ENCODE peak calls at places on chromosomes 16 and 17, in four cellular contexts. One of them, this sample, is unnamed.
A peak's percentile ranks its signal among the peaks of the same experiment; 100 is the strongest.

GRCh38 chr16:86823895-86824671 is 245.7 kb downstream of the FOXL1 start:
- DNase-seq in prostate gland: no peak
- DNase-seq in ovary: no peak
- DNase-seq in breast epithelium: no peak
- DNase-seq in this sample: no peak

GRCh38 chr17:72726936-72727335 is 365.6 kb downstream of the SLC39A11 start:
- DNase-seq in ovary: no peak
- DNase-seq in prostate gland: no peak
- DNase-seq in breast epithelium: no peak
- DNase-seq in this sample: no peak

GRCh38 chr16:15811778-15812750 is 44.8 kb downstream of the MYH11 start:
- DNase-seq in prostate gland: peak; percentile 83
- DNase-seq in breast epithelium: no peak
- DNase-seq in ovary: no peak
- DNase-seq in this sample: no peak

GRCh38 chr17:41617698-41618097 is 5.1 kb upstream of the KRT16 start:
- DNase-seq in ovary: no peak
- DNase-seq in breast epithelium: no peak
- DNase-seq in prostate gland: no peak
- DNase-seq in this sample: no peak

GRCh38 chr17:52025231-52025630 is 133.3 kb downstream of the CA10 start:
- DNase-seq in ovary: no peak
- DNase-seq in breast epithelium: no peak
- DNase-seq in prostate gland: no peak
- DNase-seq in this sample: no peak

GRCh38 chr17:17018612-17019429 is 23.4 kb upstream of the MPRIP start:
- DNase-seq in prostate gland: peak; percentile 91
- DNase-seq in breast epithelium: peak; percentile 79
- DNase-seq in ovary: peak; percentile 7
- DNase-seq in this sample: no peak

GRCh38 chr16:70572926-70573270 is 49.3 kb downstream of the SF3B3 start:
- DNase-seq in breast epithelium: no peak
- DNase-seq in prostate gland: no peak
- DNase-seq in ovary: no peak
- DNase-seq in this sample: no peak

GRCh38 chr17:78428025-78428575 is 49.7 kb downstream of the PGS1 start:
- DNase-seq in prostate gland: no peak
- DNase-seq in ovary: no peak
- DNase-seq in breast epithelium: no peak
- DNase-seq in this sample: no peak

GRCh38 chr17:27451906-27452305 is 4.3 kb upstream of the KSR1 start:
- DNase-seq in breast epithelium: no peak
- DNase-seq in prostate gland: no peak
- DNase-seq in ovary: no peak
- DNase-seq in this sample: no peak

GRCh38 chr17:30323262-30323894 is 10.5 kb downstream of the TMIGD1 start:
- DNase-seq in breast epithelium: no peak
- DNase-seq in prostate gland: no peak
- DNase-seq in ovary: no peak
- DNase-seq in this sample: peak; percentile 58

GRCh38 chr17:32741381-32741780 is 135.5 kb downstream of the MYO1D start:
- DNase-seq in breast epithelium: no peak
- DNase-seq in ovary: no peak
- DNase-seq in prostate gland: no peak
- DNase-seq in this sample: no peak

GRCh38 chr16:58508671-58509251 is 6.6 kb upstream of the SETD6 start:
- DNase-seq in breast epithelium: no peak
- DNase-seq in prostate gland: no peak
- DNase-seq in ovary: no peak
- DNase-seq in this sample: no peak

GRCh38 chr17:574061-574460 is 140.6 kb downstream of the VPS53 start:
- DNase-seq in breast epithelium: no peak
- DNase-seq in ovary: peak; percentile 36
- DNase-seq in prostate gland: no peak
- DNase-seq in this sample: no peak

GRCh38 chr16:57349212-57350031 is 9.2 kb upstream of the CCL22 start:
- DNase-seq in ovary: no peak
- DNase-seq in breast epithelium: no peak
- DNase-seq in prostate gland: no peak
- DNase-seq in this sample: no peak

GRCh38 chr16:53773881-53774280 is 69.9 kb downstream of the FTO start:
- DNase-seq in prostate gland: no peak
- DNase-seq in ovary: no peak
- DNase-seq in breast epithelium: no peak
- DNase-seq in this sample: no peak

GRCh38 chr17:29867643-29868181 is 62.3 kb downstream of the SSH2 start:
- DNase-seq in prostate gland: no peak
- DNase-seq in breast epithelium: no peak
- DNase-seq in ovary: no peak
- DNase-seq in this sample: peak; percentile 2

GRCh38 chr17:6755281-6755680 is 565 bp upstream of the XAF1 start:
- DNase-seq in prostate gland: no peak
- DNase-seq in ovary: peak; percentile 76
- DNase-seq in breast epithelium: no peak
- DNase-seq in this sample: no peak

GRCh38 chr17:42677921-42678781 is 1.4 kb upstream of the PLEKHH3 start:
- DNase-seq in prostate gland: peak; percentile 70
- DNase-seq in breast epithelium: no peak
- DNase-seq in ovary: peak; percentile 85
- DNase-seq in this sample: peak; percentile 90

GRCh38 chr17:35189291-35189690 is 4.9 kb downstream of the SLC35G3 start:
- DNase-seq in breast epithelium: no peak
- DNase-seq in prostate gland: no peak
- DNase-seq in ovary: no peak
- DNase-seq in this sample: no peak

GRCh38 chr16:12600536-12601256 is 203.0 kb downstream of the CPPED1 start:
- DNase-seq in ovary: no peak
- DNase-seq in breast epithelium: no peak
- DNase-seq in prostate gland: no peak
- DNase-seq in this sample: no peak

GRCh38 chr17:17180141-17180603 is 26.0 kb downstream of the PLD6 start:
- DNase-seq in prostate gland: peak; percentile 84
- DNase-seq in breast epithelium: peak; percentile 78
- DNase-seq in ovary: no peak
- DNase-seq in this sample: no peak

GRCh38 chr16:619476-620100 is 11.2 kb upstream of the WFIKKN1 start:
- DNase-seq in prostate gland: no peak
- DNase-seq in breast epithelium: no peak
- DNase-seq in ovary: no peak
- DNase-seq in this sample: no peak

GRCh38 chr16:10930755-10931093 is 11.5 kb downstream of the DEXI start:
- DNase-seq in breast epithelium: no peak
- DNase-seq in prostate gland: no peak
- DNase-seq in ovary: no peak
- DNase-seq in this sample: no peak

GRCh38 chr16:13957197-13958078 is 37.5 kb downstream of the ERCC4 start:
- DNase-seq in ovary: peak; percentile 68
- DNase-seq in breast epithelium: no peak
- DNase-seq in prostate gland: peak; percentile 73
- DNase-seq in this sample: no peak

GRCh38 chr17:29615492-29616299 is 7.0 kb downstream of the CORO6 start:
- DNase-seq in breast epithelium: peak; percentile 75
- DNase-seq in ovary: peak; percentile 80
- DNase-seq in prostate gland: peak; percentile 82
- DNase-seq in this sample: peak; percentile 86

GRCh38 chr16:366476-366875 is 3.9 kb downstream of the MRPL28 start:
- DNase-seq in ovary: no peak
- DNase-seq in prostate gland: no peak
- DNase-seq in breast epithelium: no peak
- DNase-seq in this sample: no peak

GRCh38 chr17:59257101-59257500 is 36.8 kb downstream of the GDPD1 start:
- DNase-seq in prostate gland: no peak
- DNase-seq in breast epithelium: no peak
- DNase-seq in ovary: no peak
- DNase-seq in this sample: no peak

GRCh38 chr17:80082403-80083135 is 18.8 kb upstream of the GAA start:
- DNase-seq in breast epithelium: peak; percentile 66
- DNase-seq in prostate gland: peak; percentile 60
- DNase-seq in ovary: peak; percentile 68
- DNase-seq in this sample: peak; percentile 77

GRCh38 chr17:39222866-39223834 is 2.6 kb downstream of the STAC2 start:
- DNase-seq in breast epithelium: no peak
- DNase-seq in ovary: no peak
- DNase-seq in prostate gland: no peak
- DNase-seq in this sample: no peak

GRCh38 chr17:21539146-21539545 is 153.2 kb upstream of the KCNJ18 start:
- DNase-seq in ovary: no peak
- DNase-seq in prostate gland: no peak
- DNase-seq in breast epithelium: no peak
- DNase-seq in this sample: no peak

GRCh38 chr16:1537763-1538289 is 4.4 kb downstream of the TMEM204 start:
- DNase-seq in prostate gland: no peak
- DNase-seq in ovary: peak; percentile 17
- DNase-seq in breast epithelium: no peak
- DNase-seq in this sample: no peak

GRCh38 chr16:56348168-56349085 is 76.9 kb downstream of the AMFR start:
- DNase-seq in prostate gland: no peak
- DNase-seq in breast epithelium: no peak
- DNase-seq in ovary: no peak
- DNase-seq in this sample: no peak

DNA sequence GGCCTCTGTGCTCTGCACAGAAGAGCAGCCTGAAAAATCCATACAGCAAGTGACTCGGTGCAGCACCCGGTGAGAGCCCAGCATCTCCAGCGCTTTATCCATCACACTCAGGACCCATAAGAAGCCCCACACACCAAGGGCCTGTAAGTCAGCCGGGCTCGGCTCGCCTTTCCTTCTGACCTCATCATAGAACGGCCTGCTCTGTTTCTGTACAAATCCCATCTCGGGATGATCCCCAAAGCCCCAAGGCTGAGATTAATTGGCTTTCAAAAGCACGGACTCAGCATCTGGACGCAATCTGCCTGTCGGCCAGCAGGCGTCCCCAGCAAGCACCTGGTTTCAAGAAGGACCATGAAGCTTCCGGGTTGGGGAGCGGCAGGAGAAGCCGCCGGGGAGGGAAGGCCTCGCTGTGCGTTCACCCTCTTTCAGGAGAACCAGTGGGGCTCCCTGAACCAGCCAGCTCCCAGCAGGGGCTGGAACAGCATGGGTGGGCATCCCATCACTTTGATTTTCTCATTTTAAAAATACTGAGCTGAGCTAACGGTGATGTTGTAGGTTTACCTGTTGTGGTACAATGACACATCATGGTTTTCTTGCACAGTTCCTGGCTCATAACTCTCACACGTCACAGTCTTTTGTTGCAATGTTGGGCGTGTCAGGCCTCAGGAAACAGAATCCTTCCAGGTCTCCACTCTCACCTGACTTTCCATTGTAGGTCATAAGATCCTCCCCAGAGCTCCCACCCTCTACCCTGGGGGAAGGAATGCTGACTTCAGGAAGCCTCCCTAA is 6.7 kb downstream of the CCDC57 start:
- DNase-seq in ovary: peak; percentile 82
- DNase-seq in prostate gland: peak; percentile 85
- DNase-seq in breast epithelium: peak; percentile 84
- DNase-seq in this sample: peak; percentile 90
- TF ChIP-seq POLR2A in ovary: peak; percentile 13
- TF ChIP-seq POLR2A in prostate gland: no peak
- TF ChIP-seq POLR2A in breast epithelium: no peak
- TF ChIP-seq POLR2A in this sample: peak; percentile 86

GRCh38 chr17:8480011-8480976 is 44.6 kb downstream of the NDEL1 start:
- DNase-seq in prostate gland: no peak
- DNase-seq in ovary: peak; percentile 67
- DNase-seq in breast epithelium: no peak
- DNase-seq in this sample: no peak

GRCh38 chr17:8482546-8482945 is 46.9 kb downstream of the NDEL1 start:
- DNase-seq in prostate gland: no peak
- DNase-seq in ovary: no peak
- DNase-seq in breast epithelium: no peak
- DNase-seq in this sample: no peak

GRCh38 chr17:8481703-8482102 is 46.0 kb downstream of the NDEL1 start:
- DNase-seq in prostate gland: no peak
- DNase-seq in breast epithelium: no peak
- DNase-seq in ovary: no peak
- DNase-seq in this sample: no peak

GRCh38 chr17:8479431-8479947 is 43.8 kb downstream of the NDEL1 start:
- DNase-seq in prostate gland: no peak
- DNase-seq in ovary: peak; percentile 72
- DNase-seq in breast epithelium: no peak
- DNase-seq in this sample: no peak

DNA sequence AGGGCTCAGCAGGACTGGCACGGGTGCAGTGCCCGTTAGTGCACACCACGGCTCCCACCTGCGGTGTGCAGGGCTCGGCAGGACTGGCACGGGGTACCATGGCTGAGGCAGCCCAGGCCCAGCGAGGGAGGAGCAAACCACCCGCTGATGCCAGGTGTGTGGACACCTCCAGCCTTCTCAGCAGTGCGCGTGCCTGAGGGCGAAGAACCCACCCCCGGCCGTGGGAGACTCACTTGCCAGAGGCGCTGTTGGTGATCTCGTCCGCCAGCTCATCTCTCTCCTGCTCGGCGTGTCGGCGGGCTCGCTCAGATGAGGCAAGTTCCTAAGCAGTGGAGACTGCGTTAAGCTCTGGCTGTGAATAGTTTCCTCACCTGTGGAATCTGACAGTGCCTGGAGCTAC is 45.4 kb downstream of the NDEL1 start:
- DNase-seq in breast epithelium: no peak
- DNase-seq in prostate gland: no peak
- DNase-seq in ovary: no peak
- DNase-seq in this sample: no peak
- TF ChIP-seq POLR2A in breast epithelium: no peak
- TF ChIP-seq POLR2A in prostate gland: no peak
- TF ChIP-seq POLR2A in ovary: no peak
- TF ChIP-seq POLR2A in this sample: no peak

GRCh38 chr17:48545022-48545376 is at the start of gene HOXB2:
- DNase-seq in ovary: no peak
- DNase-seq in prostate gland: no peak
- DNase-seq in breast epithelium: no peak
- DNase-seq in this sample: peak; percentile 61
- TF ChIP-seq POLR2A in ovary: no peak
- TF ChIP-seq POLR2A in prostate gland: no peak
- TF ChIP-seq POLR2A in breast epithelium: no peak
- TF ChIP-seq POLR2A in this sample: peak; percentile 33

DNA sequence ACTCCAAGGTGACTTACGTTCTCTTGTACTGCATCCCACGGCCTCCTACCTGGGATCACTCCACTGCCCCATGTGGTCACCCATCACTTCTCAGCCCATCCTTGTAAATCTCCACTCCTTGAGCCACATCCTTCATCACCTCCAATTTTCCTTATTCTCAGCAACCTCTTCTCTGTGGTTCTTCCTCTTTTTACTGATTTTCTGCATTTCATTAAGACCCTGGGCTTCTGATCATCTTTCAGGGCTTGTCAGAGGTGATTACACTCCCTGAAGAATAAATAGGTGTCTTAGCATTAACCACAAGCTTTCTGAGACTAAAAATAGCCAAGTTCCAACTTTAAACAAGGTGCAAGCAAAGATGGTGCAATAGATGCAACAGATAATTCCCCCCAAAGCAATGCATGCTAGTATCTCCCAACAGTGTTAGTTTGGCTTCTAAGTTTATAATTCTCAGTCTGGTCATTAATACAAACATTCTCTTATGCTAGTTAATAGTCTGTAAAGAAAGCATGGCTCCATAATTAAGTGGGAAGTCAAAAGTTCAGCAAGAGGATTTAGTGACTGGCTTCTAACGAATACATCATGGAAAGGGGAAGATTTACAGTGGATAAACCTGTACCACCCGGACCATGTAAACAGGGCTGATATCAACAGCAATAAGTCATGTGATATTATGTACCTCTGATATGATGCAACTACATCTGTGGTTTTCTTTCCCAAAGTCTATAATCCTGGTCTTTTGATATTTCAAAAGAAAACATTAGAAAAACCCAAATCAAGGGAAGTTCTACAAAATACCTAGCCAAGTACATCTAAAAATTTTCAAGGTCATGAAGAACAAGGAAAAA is 47.4 kb upstream of the FOXJ1 start:
- DNase-seq in breast epithelium: no peak
- DNase-seq in ovary: no peak
- DNase-seq in prostate gland: no peak
- DNase-seq in this sample: no peak
- TF ChIP-seq POLR2A in breast epithelium: no peak
- TF ChIP-seq POLR2A in ovary: no peak
- TF ChIP-seq POLR2A in prostate gland: no peak
- TF ChIP-seq POLR2A in this sample: no peak